ENCODE peak calls at places on chromosomes 16 and 17, in four cellular contexts. G, L, P and C are unnamed samples.

GRCh38 chr16:1319041-1319440 is 9.6 kb downstream of the UBE2I start:
- DNase-seq in G (no peak), L (no peak), P (no peak), C (no peak)

GRCh38 chr17:691423-691822 is 23.2 kb downstream of the VPS53 start:
- DNase-seq in G (no peak), L (peak; percentile 92), P (no peak), C (peak; percentile 30)

GRCh38 chr16:80580109-80580832 is 39.5 kb downstream of the DYNLRB2 start:
- DNase-seq in G (no peak), L (peak; percentile 92), P (no peak), C (no peak)

GRCh38 chr17:2965621-2966275 is 97.7 kb downstream of the OR1D5 start:
- DNase-seq in G (no peak), L (peak; percentile 70), P (peak; percentile 56), C (no peak)

GRCh38 chr17:80983545-80983944 is 8.1 kb upstream of the CHMP6 start:
- DNase-seq in G (no peak), L (no peak), P (no peak), C (no peak)

GRCh38 chr17:2707721-2708584 is 3.6 kb downstream of the CLUH start:
- DNase-seq in G (peak; percentile 72), L (no peak), P (peak; percentile 55), C (no peak)

GRCh38 chr16:724188-725040 is 1.8 kb downstream of the CCDC78 start:
- DNase-seq in G (no peak), L (no peak), P (no peak), C (no peak)

GRCh38 chr16:53509906-53510703 is 7.1 kb upstream of the AKTIP start:
- DNase-seq in G (peak; percentile 81), L (peak; percentile 48), P (peak; percentile 82), C (peak; percentile 15)

GRCh38 chr17:35617505-35617904 is 30.4 kb downstream of the AP2B1 start:
- DNase-seq in G (no peak), L (no peak), P (no peak), C (no peak)

GRCh38 chr17:79974786-79975497 is 60.7 kb downstream of the TBC1D16 start:
- DNase-seq in G (peak; percentile 58), L (no peak), P (no peak), C (no peak)

GRCh38 chr17:17511971-17512858 is 16.0 kb upstream of the RASD1 start:
- DNase-seq in G (no peak), L (peak; percentile 97), P (peak; percentile 31), C (peak; percentile 59)

GRCh38 chr17:28033972-28034714 is 8.3 kb upstream of the NLK start:
- DNase-seq in G (no peak), L (peak; percentile 95), P (no peak), C (peak; percentile 70)

GRCh38 chr16:49019081-49019633 is 262.5 kb downstream of the CBLN1 start:
- DNase-seq in G (peak; percentile 67), L (peak; percentile 73), P (no peak), C (no peak)

GRCh38 chr17:63552211-63552610 is 1.9 kb downstream of the DCAF7 start:
- DNase-seq in G (no peak), L (peak; percentile 13), P (no peak), C (no peak)

GRCh38 chr16:3961449-3961849 is 80.9 kb upstream of the CREBBP start:
- DNase-seq in G (no peak), L (peak; percentile 62), P (no peak), C (no peak)

DNA sequence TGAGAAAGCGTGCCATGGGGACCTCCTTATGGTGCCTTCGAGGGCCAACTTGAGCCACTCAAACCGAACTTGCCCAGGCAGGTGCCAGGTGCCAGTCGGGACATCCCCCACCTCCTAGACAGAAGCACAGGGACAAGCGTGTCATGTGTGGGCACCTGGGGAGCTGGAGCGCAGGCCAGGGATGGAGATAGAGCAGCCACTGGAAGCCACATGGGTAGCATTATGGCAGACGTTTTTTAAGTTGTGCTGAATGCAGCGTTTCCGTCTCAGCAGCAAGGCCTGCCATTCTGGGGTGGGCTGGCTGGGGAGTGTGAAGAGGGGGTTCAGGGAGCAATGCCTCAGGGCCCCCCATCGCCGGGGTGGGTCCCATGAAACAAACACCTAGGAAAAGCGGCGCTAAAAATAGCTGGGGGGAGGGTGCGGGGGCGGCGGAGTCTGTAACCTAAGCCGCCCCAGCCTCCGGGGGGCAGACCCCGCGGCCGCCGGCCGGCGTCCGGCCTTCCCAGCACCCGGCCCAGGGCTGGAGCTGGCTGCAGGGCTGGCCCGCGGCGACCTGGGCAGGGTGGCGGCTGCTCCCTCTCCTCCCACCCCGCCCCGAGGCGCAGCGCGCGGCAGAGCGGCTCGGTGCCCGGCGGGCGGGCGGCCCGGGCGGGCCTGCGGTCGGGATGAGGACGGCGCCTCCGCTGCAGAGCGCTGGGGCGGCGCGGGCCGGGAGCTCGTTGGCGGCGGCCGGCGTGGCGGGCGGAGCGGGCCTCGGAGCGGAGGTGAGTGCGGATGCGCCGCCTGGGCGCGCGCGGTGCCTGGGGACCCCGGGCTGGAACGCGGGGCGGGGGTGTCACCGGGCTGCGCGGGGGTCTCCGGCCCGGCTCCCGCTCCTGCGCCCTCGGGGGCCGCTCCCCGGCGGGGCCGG is at the start of gene ZNF469:
- DNase-seq in G (peak; percentile 69), L (peak; percentile 40), P (peak; percentile 63), C (no peak)
- TF ChIP-seq EZH2 in G (peak; percentile 43), L (no peak), P (no peak), C (peak; percentile 66)

DNA sequence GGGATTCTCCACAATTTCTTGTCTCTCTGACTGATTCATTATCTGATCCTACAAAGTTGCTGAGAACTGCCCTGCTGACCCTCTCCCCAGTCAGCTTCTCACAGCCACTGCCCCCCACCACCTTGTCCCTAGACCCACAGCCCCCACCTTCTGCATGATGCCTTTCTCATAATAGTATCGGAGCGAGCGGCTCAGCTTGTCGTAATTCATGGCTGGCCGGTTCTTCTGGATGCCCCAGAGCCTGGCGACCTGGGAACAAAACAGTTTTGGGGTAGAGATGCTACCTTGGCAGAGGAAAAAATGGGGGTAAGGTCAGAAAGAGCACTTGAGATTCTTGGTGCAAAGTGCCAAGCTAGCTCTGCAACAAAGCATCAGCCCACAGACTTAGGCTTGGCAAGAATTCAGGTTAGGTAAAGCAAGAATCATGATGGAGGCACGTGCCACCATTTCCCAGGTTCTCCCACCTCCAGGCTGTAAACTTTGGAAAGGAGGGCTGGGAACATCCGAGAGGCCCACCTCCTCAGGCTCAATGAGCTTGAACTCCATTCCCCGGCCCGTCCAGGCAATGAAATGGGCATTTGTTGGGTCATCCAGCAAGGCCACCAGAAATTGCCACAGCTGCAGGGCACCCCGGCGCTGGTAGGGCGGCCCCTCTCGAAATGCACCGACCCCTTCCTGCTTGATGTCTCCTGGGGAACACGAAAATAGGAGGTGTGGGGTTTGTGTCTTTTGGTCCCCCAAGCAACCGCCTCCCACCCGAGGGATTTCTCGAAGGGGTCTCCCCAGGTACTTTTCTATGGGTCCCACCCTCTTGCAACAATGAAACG is 16.9 kb downstream of the ETV4 start:
- DNase-seq in G (no peak), L (no peak), P (no peak), C (no peak)
- H3K4me2 ChIP-seq in G (no peak overlapping the region), L (no peak overlapping the region), P (no peak overlapping the region), C (no peak overlapping the region)

GRCh38 chr17:48646183-48647102 is 20.3 kb upstream of the HOXB9 start:
- DNase-seq in G (peak; percentile 42), L (no peak), P (no peak), C (no peak)

GRCh38 chr17:48647103-48647963 is 21.2 kb upstream of the HOXB9 start:
- DNase-seq in G (peak; percentile 45), L (no peak), P (no peak), C (no peak)

GRCh38 chr17:48644159-48644558 is 18.0 kb upstream of the HOXB9 start:
- DNase-seq in G (no peak), L (no peak), P (no peak), C (no peak)

GRCh38 chr17:48644910-48645557 is 18.9 kb upstream of the HOXB9 start:
- DNase-seq in G (peak; percentile 1), L (no peak), P (no peak), C (no peak)

GRCh38 chr17:48645639-48646182 is 19.6 kb upstream of the HOXB9 start:
- DNase-seq in G (no peak), L (no peak), P (no peak), C (no peak)
- TF ChIP-seq EZH2 in G (no peak), L (no peak), P (no peak), C (peak; percentile 21)

GRCh38 chr17:38970128-38970527 is 2.9 kb upstream of the FBXO47 start:
- DNase-seq in G (no peak), L (no peak), P (no peak), C (no peak)

GRCh38 chr17:38967290-38967738 is at the start of gene FBXO47:
- DNase-seq in G (peak; percentile 87), L (peak; percentile 89), P (peak; percentile 93), C (peak; percentile 28)

GRCh38 chr17:38969281-38969680 is 2.1 kb upstream of the FBXO47 start:
- DNase-seq in G (no peak), L (no peak), P (no peak), C (no peak)

GRCh38 chr17:38970804-38971203 is 3.6 kb upstream of the FBXO47 start:
- DNase-seq in G (no peak), L (no peak), P (no peak), C (no peak)
- H3K4me2 ChIP-seq in G (no peak overlapping the region), L (no peak overlapping the region), P (no peak overlapping the region), C (no peak overlapping the region)